ENCODE peak calls at places on chromosomes 13 and 19, in nine cellular contexts. U is breast epithelium; C is CD8-positive, alpha-beta T cell; Y is body of pancreas; T is cardiac muscle cell; A is PC-3; M is GM12865; D is heart right ventricle; I is fibroblast of pulmonary artery. K is an unnamed sample.

GRCh38 chr19:6739884-6740588 is 556 bp downstream of the TRIP10 start:
- DNase-seq in M (peak; percentile 63), C (no peak), D (peak; percentile 47), A (no peak), U (no peak), I (no peak), Y (peak; percentile 51), T (peak; percentile 75), K (no peak)

GRCh38 chr13:29505950-29506349 is 89.5 kb downstream of the SLC7A1 start:
- DNase-seq in T (no peak), C (no peak), I (no peak), Y (no peak), U (no peak), M (no peak), D (no peak), A (no peak), K (no peak)

GRCh38 chr19:17794731-17795494 is at the start of gene B3GNT3:
- DNase-seq in D (no peak), M (no peak), A (peak; percentile 94), Y (peak; percentile 88), C (peak; percentile 21), I (peak; percentile 39), U (no peak), T (peak; percentile 20), K (no peak)

GRCh38 chr19:16588089-16588823 is 16.0 kb upstream of the SLC35E1 start:
- DNase-seq in I (peak; percentile 39), C (peak; percentile 71), T (peak; percentile 55), Y (peak; percentile 62), M (peak; percentile 95), U (no peak), A (no peak), D (no peak), K (no peak)

GRCh38 chr19:54287456-54287855 is 6.5 kb upstream of the LILRB2 start:
- DNase-seq in Y (no peak), C (no peak), D (no peak), T (no peak), U (no peak), A (no peak), M (no peak), I (peak; percentile 4), K (no peak)

GRCh38 chr19:38661996-38662395 is 14.5 kb downstream of the ACTN4 start:
- DNase-seq in A (peak; percentile 91), D (no peak), Y (peak; percentile 82), U (no peak), I (no peak), C (no peak), T (no peak), M (no peak), K (no peak)

GRCh38 chr19:1505991-1506881 is 6.6 kb downstream of the ADAMTSL5 start:
- DNase-seq in M (no peak), I (no peak), D (no peak), C (no peak), A (no peak), Y (peak; percentile 13), T (no peak), U (no peak), K (no peak)

GRCh38 chr13:114002009-114002544 is 28.2 kb upstream of the C13orf46 start:
- DNase-seq in U (no peak), Y (no peak), I (no peak), C (no peak), D (no peak), A (no peak), T (no peak), M (no peak), K (no peak)

GRCh38 chr19:54190942-54191670 is at the start of gene TSEN34:
- DNase-seq in I (peak; percentile 82), C (peak; percentile 87), D (no peak), M (peak; percentile 93), A (peak; percentile 92), U (no peak), T (peak; percentile 93), Y (peak; percentile 87), K (no peak)

GRCh38 chr19:30969586-30969985 is 379.6 kb downstream of the TSHZ3 start:
- DNase-seq in M (no peak), Y (no peak), C (no peak), I (no peak), T (no peak), A (no peak), D (no peak), U (no peak), K (no peak)

GRCh38 chr13:95771950-95772349 is 95.0 kb downstream of the DNAJC3 start:
- DNase-seq in A (no peak), I (no peak), T (no peak), Y (no peak), M (no peak), U (no peak), C (no peak), D (no peak), K (no peak)

GRCh38 chr19:29040951-29041350 is 172.0 kb downstream of the UQCRFS1 start:
- DNase-seq in I (no peak), A (no peak), Y (no peak), D (no peak), U (no peak), M (no peak), C (no peak), T (no peak), K (no peak)
- H3K4me3 ChIP-seq in I (no peak overlapping the region), A (no peak overlapping the region), Y (no peak overlapping the region), D (no peak overlapping the region), U (peak overlapping the region; percentile 19), M (no peak overlapping the region), C (no peak overlapping the region), T (no peak overlapping the region), K (no peak overlapping the region)

GRCh38 chr19:10005632-10006334 is 4.5 kb downstream of the COL5A3 start:
- DNase-seq in M (no peak), D (no peak), T (no peak), I (no peak), U (no peak), A (no peak), C (no peak), Y (no peak), K (no peak)

GRCh38 chr19:10007366-10007765 is 2.9 kb downstream of the COL5A3 start:
- DNase-seq in U (no peak), D (peak; percentile 65), C (no peak), A (no peak), T (no peak), Y (no peak), I (peak; percentile 5), M (no peak), K (no peak)

GRCh38 chr19:10006335-10006708 is 4.0 kb downstream of the COL5A3 start:
- DNase-seq in T (no peak), A (no peak), I (peak; percentile 50), U (no peak), C (no peak), D (peak; percentile 70), Y (peak; percentile 31), M (peak; percentile 22), K (no peak)

GRCh38 chr19:10007811-10008211 is 2.5 kb downstream of the COL5A3 start:
- DNase-seq in C (no peak), I (peak; percentile 57), T (no peak), D (peak; percentile 69), M (no peak), U (no peak), Y (peak; percentile 35), A (no peak), K (no peak)

DNA sequence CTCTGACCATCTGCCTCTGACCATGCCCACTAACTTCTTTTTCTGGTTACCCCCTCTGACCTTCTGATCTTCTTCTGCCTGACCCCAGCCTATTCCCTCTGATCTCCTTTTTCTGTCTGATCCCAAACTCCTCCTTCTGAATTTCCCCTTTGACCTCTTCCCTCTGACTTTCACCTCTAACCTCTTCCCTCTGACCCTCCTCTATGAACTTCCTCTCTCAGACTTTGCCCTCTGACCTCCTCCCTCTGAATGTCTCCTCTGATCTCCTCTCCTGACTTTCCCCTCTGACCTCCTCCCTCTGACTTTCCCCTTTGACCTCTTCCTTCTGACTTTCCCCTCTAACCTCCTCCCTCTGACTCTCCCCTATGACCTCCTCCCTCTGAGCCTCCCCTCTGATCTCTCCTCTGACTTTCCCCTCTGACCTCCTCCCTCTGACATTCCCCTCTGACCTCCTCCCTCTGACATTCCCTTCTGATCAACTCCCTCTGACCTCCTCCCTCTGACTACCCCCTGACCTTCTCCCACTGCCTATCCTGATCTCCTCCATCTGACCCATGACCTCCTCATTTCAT is 3.5 kb downstream of the COL5A3 start:
- DNase-seq in M (no peak), I (no peak), D (no peak), C (no peak), T (no peak), U (no peak), A (no peak), Y (no peak), K (no peak)
- TF ChIP-seq CTCF in M (no peak), I (no peak), D (no peak), C (no peak), T (no peak), U (no peak), A (no peak), Y (no peak), K (no peak)

GRCh38 chr13:44574466-44574855 is 1.7 kb downstream of the TSC22D1 start:
- DNase-seq in D (no peak), U (no peak), C (no peak), M (no peak), Y (no peak), I (no peak), T (no peak), A (peak; percentile 38), K (no peak)

GRCh38 chr13:44573071-44573470 is 3.1 kb downstream of the TSC22D1 start:
- DNase-seq in M (no peak), A (no peak), U (no peak), T (no peak), C (no peak), Y (no peak), I (no peak), D (no peak), K (no peak)

GRCh38 chr13:44575035-44575434 is 1.1 kb downstream of the TSC22D1 start:
- DNase-seq in D (no peak), A (no peak), Y (no peak), M (no peak), U (no peak), C (no peak), I (no peak), T (no peak), K (no peak)

GRCh38 chr13:44575741-44576395 is at the start of gene TSC22D1:
- DNase-seq in M (peak; percentile 73), D (peak; percentile 41), I (peak; percentile 63), T (peak; percentile 57), U (no peak), Y (peak; percentile 54), A (peak; percentile 21), C (peak; percentile 72), K (no peak)

GRCh38 chr13:44573790-44574465 is 2.2 kb downstream of the TSC22D1 start:
- DNase-seq in U (no peak), C (no peak), A (peak; percentile 56), D (no peak), Y (peak; percentile 66), M (peak; percentile 53), I (peak; percentile 62), T (peak; percentile 40), K (peak; percentile 44)
- H3K4me3 ChIP-seq in U (peak overlapping the region; percentile 26), C (no peak overlapping the region), A (peak overlapping the region; percentile 84), D (no peak overlapping the region), Y (no peak overlapping the region), M (no peak overlapping the region), I (peak overlapping the region; percentile 86), T (no peak overlapping the region), K (peak overlapping the region; percentile 90)

DNA sequence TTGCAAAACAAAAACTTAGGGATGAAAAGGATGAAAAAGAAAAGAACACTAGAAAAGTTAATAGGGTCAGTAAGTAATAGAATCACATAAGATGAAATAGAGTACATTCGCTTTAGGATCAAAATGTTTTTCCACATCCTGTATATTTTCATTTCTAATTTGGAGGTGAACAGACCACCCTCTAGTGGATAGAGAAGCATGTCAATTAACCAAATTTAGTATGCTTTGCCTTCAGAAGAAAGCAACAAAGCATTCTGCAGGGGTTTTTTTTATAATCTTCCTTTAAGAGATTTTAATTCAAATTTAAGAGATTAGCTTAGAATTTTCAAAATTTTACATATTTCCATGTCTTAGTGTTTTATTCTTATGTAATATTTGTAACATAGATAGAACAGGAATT is 610.9 kb upstream of the SGCG start:
- DNase-seq in I (no peak), C (no peak), T (no peak), U (no peak), Y (no peak), A (no peak), D (no peak), M (no peak), K (no peak)
- TF ChIP-seq CTCF in I (no peak), C (no peak), T (no peak), U (no peak), Y (no peak), A (no peak), D (no peak), M (no peak), K (peak; percentile 41)

K was measured in retinal pigment epithelial cell.